ENCODE peak calls at places on chromosome 9, in four cellular contexts. C is CD4-positive, alpha-beta T cell; Y is CD4-positive, CD25-positive, alpha-beta regulatory T cell; G is AG08396. R is an unnamed sample.

GRCh38 chr9:96450613-96451544 is 910 bp downstream of the HABP4 start:
- DNase-seq in G (peak), Y (peak), C (peak), R (peak)

GRCh38 chr9:71608825-71609452 is 159.4 kb downstream of the CEMIP2 start:
- DNase-seq in G (no peak), Y (no peak), C (no peak), R (no peak)

GRCh38 chr9:86112057-86112456 is 12.7 kb upstream of the GOLM1 start:
- DNase-seq in C (no peak), Y (no peak), G (no peak), R (no peak)

GRCh38 chr9:35521708-35522107 is 31.8 kb downstream of the RUSC2 start:
- DNase-seq in C (no peak), Y (no peak), G (peak), R (no peak)

GRCh38 chr9:130927995-130928900 is 10.8 kb downstream of the FIBCD1 start:
- DNase-seq in Y (no peak), C (no peak), G (peak), R (no peak)

GRCh38 chr9:81588148-81588874 is 101.0 kb downstream of the TLE1 start:
- DNase-seq in G (peak), C (no peak), Y (no peak), R (no peak)

GRCh38 chr9:127971357-127972315 is 9.2 kb downstream of the EEIG1 start:
- DNase-seq in G (no peak), Y (no peak), C (no peak), R (no peak)

GRCh38 chr9:121282309-121283071 is 14.5 kb downstream of the GSN start:
- DNase-seq in Y (no peak), C (no peak), G (no peak), R (peak)

GRCh38 chr9:36041491-36041890 is 4.8 kb downstream of the RECK start:
- DNase-seq in G (no peak), Y (no peak), C (no peak), R (no peak)

GRCh38 chr9:19420877-19421276 is 12.1 kb downstream of the ACER2 start:
- DNase-seq in C (no peak), Y (no peak), G (no peak), R (no peak)

GRCh38 chr9:99016681-99017387 is 73.1 kb downstream of the COL15A1 start:
- DNase-seq in G (no peak), Y (no peak), C (no peak), R (no peak)

GRCh38 chr9:14423816-14424261 is 109.9 kb upstream of the NFIB start:
- DNase-seq in G (peak), C (no peak), Y (no peak), R (no peak)

GRCh38 chr9:7844283-7844682 is 44.7 kb upstream of the DMAC1 start:
- DNase-seq in G (peak), C (no peak), Y (peak), R (no peak)

GRCh38 chr9:108710424-108710823 is 145.4 kb downstream of the ACTL7B start:
- DNase-seq in C (no peak), Y (no peak), G (no peak), R (no peak)

GRCh38 chr9:82242285-82242963 is 253.9 kb downstream of the SPATA31D1 start:
- DNase-seq in Y (no peak), G (no peak), C (no peak), R (no peak)

GRCh38 chr9:116075191-116075590 is 78.4 kb upstream of the PAPPA start:
- DNase-seq in Y (no peak), C (no peak), G (peak), R (no peak)

GRCh38 chr9:121398374-121398773 is 28.3 kb upstream of the STOM start:
- DNase-seq in C (no peak), Y (no peak), G (peak), R (no peak)

GRCh38 chr9:83013867-83014605 is 48.9 kb downstream of the RASEF start:
- DNase-seq in G (peak), Y (no peak), C (no peak), R (no peak)

GRCh38 chr9:90903731-90904422 is 102.3 kb downstream of the SYK start:
- DNase-seq in Y (no peak), G (no peak), C (no peak), R (no peak)

GRCh38 chr9:5336683-5337082 is 3.0 kb downstream of the RLN1 start:
- DNase-seq in G (no peak), Y (peak), C (peak), R (no peak)

GRCh38 chr9:347667-348292 is 133.1 kb downstream of the DOCK8 start:
- DNase-seq in G (peak), Y (no peak), C (no peak), R (no peak)

GRCh38 chr9:69649566-69650260 is 22.5 kb downstream of the APBA1 start:
- DNase-seq in G (peak), C (no peak), Y (no peak), R (no peak)

GRCh38 chr9:136051568-136052432 is 43.3 kb downstream of the NACC2 start:
- DNase-seq in G (peak), Y (no peak), C (no peak), R (no peak)

GRCh38 chr9:304106-304505 is 89.4 kb downstream of the DOCK8 start:
- DNase-seq in C (no peak), G (no peak), Y (no peak), R (no peak)